ENCODE peak calls at places on chromosomes 3 and 15, in six cellular contexts. E is IMR-90; D is CD8-positive, alpha-beta T cell; T is neuronal stem cell; L is A549; R is gastrocnemius medialis. Q is an unnamed sample.

GRCh38 chr3:185393055-185393454 is 30.1 kb downstream of the MAP3K13 start:
- DNase-seq in D (no peak), T (no peak), L (no peak), R (no peak), E (no peak), Q (no peak)

GRCh38 chr3:188133219-188133618 is 20.7 kb upstream of the LPP start:
- DNase-seq in E (peak; percentile 67), T (no peak), R (no peak), D (no peak), L (no peak), Q (no peak)

GRCh38 chr3:188489639-188490405 is 335.9 kb downstream of the LPP start:
- DNase-seq in L (no peak), R (no peak), T (no peak), D (no peak), E (peak; percentile 90), Q (no peak)

GRCh38 chr3:127820871-127821853 is 1.2 kb downstream of the MGLL start:
- DNase-seq in R (no peak), E (peak; percentile 56), T (no peak), L (no peak), D (no peak), Q (no peak)

GRCh38 chr3:157769378-157769777 is 266.2 kb upstream of the VEPH1 start:
- DNase-seq in L (no peak), T (no peak), D (no peak), E (no peak), R (no peak), Q (no peak)

GRCh38 chr3:170480111-170480510 is 61.4 kb downstream of the CLDN11 start:
- DNase-seq in R (no peak), L (no peak), T (no peak), E (no peak), D (no peak), Q (no peak)

GRCh38 chr15:60575995-60576394 is 97.1 kb upstream of the ICE2 start:
- DNase-seq in E (peak; percentile 58), T (no peak), L (peak; percentile 30), D (no peak), R (no peak), Q (no peak)

GRCh38 chr3:178100881-178101280 is 435.4 kb upstream of the KCNMB2 start:
- DNase-seq in R (no peak), E (no peak), T (no peak), L (no peak), D (no peak), Q (no peak)

GRCh38 chr3:43294975-43295374 is 8.6 kb downstream of the SNRK start:
- DNase-seq in R (no peak), L (no peak), T (no peak), D (no peak), E (no peak), Q (no peak)

GRCh38 chr3:46895761-46896160 is 18.2 kb downstream of the PTH1R start:
- DNase-seq in L (no peak), E (no peak), T (no peak), R (no peak), D (no peak), Q (no peak)

GRCh38 chr15:70503073-70503745 is 260.1 kb downstream of the UACA start:
- DNase-seq in E (no peak), L (no peak), T (no peak), R (no peak), D (no peak), Q (no peak)

GRCh38 chr15:92848852-92849598 is 51.1 kb upstream of the CHD2 start:
- DNase-seq in R (no peak), E (peak; percentile 94), L (no peak), D (no peak), T (no peak), Q (no peak)

GRCh38 chr3:184656991-184657669 is 54.7 kb downstream of the MAGEF1 start:
- DNase-seq in L (no peak), D (no peak), R (no peak), T (no peak), E (peak; percentile 71), Q (no peak)

GRCh38 chr3:23440416-23441294 is 237.5 kb downstream of the UBE2E2 start:
- DNase-seq in E (no peak), D (no peak), R (no peak), L (no peak), T (no peak), Q (no peak)

GRCh38 chr15:42385980-42386695 is 26.8 kb downstream of the CAPN3 start:
- DNase-seq in D (no peak), L (no peak), R (peak; percentile 61), E (peak; percentile 6), T (no peak), Q (no peak)

GRCh38 chr15:95887666-95888480 is 442.6 kb upstream of the NR2F2 start:
- DNase-seq in L (no peak), R (no peak), E (peak; percentile 20), D (no peak), T (no peak), Q (no peak)

GRCh38 chr15:90043611-90044010 is 42.5 kb downstream of the ZNF710 start:
- DNase-seq in E (no peak), D (no peak), R (no peak), L (no peak), T (no peak), Q (no peak)

GRCh38 chr3:116939550-116939949 is 230.0 kb downstream of the TUSC7 start:
- DNase-seq in E (no peak), L (no peak), R (no peak), D (no peak), T (no peak), Q (no peak)

GRCh38 chr3:174397848-174398247 is 461.3 kb upstream of the NAALADL2 start:
- DNase-seq in D (no peak), T (no peak), L (peak; percentile 10), E (peak; percentile 50), R (no peak), Q (peak; percentile 22)

GRCh38 chr3:13598201-13598600 is 49.3 kb downstream of the FBLN2 start:
- DNase-seq in R (no peak), T (no peak), E (no peak), L (no peak), D (no peak), Q (no peak)

GRCh38 chr3:10192953-10193691 is 28.4 kb downstream of the IRAK2 start:
- DNase-seq in L (peak; percentile 82), D (peak; percentile 16), E (peak; percentile 96), R (peak; percentile 41), T (no peak), Q (no peak)

GRCh38 chr15:62781081-62781497 is 261.5 kb upstream of the TPM1 start:
- DNase-seq in T (no peak), R (no peak), L (no peak), E (no peak), D (no peak), Q (no peak)

GRCh38 chr3:74643636-74644035 is 29.2 kb upstream of the CNTN3 start:
- DNase-seq in E (peak; percentile 65), R (peak; percentile 71), D (no peak), L (no peak), T (no peak), Q (no peak)

GRCh38 chr15:98433302-98433701 is 215.0 kb upstream of the IGF1R start:
- DNase-seq in L (no peak), E (no peak), D (no peak), R (no peak), T (no peak), Q (no peak)

GRCh38 chr15:88625943-88626741 is 5.0 kb downstream of the AEN start:
- DNase-seq in R (no peak), L (no peak), D (no peak), T (no peak), E (no peak), Q (no peak)

GRCh38 chr15:80070840-80071239 is 11.4 kb downstream of the ZFAND6 start:
- DNase-seq in D (no peak), R (no peak), L (peak; percentile 31), T (no peak), E (peak; percentile 58), Q (no peak)

GRCh38 chr15:80068578-80068977 is 9.1 kb downstream of the ZFAND6 start:
- DNase-seq in L (no peak), R (no peak), E (peak; percentile 54), T (no peak), D (no peak), Q (no peak)

GRCh38 chr15:80072285-80072684 is 12.8 kb downstream of the ZFAND6 start:
- DNase-seq in T (peak; percentile 68), D (no peak), L (peak; percentile 93), E (peak; percentile 91), R (no peak), Q (peak; percentile 87)

GRCh38 chr15:80073197-80073596 is 13.7 kb downstream of the ZFAND6 start:
- DNase-seq in L (no peak), D (no peak), R (no peak), T (no peak), E (no peak), Q (no peak)

DNA sequence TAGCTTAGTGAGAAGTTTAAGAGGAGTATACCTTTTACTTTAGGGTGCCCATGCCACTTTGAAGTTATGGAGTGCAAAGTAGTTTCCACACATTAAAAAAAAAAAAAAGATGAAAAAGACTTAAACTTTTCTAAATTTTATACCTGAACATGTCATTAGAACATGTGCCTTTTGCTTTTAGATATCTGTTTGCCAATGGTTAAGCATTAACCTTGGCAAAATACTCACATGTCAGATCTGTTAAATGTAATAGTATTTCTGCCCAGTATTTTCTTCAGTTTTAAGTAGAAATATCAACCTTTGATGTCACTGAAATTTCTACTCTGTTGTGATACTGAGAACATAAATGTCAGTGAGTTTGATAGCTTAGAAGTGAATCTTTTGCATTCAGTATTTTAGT is 12.2 kb downstream of the ZFAND6 start:
- DNase-seq in R (no peak), L (no peak), D (no peak), T (no peak), E (no peak), Q (no peak)
- H3K4me3 ChIP-seq in R (no peak overlapping the region), L (peak overlapping the region; percentile 32), D (peak overlapping the region; percentile 32), T (no peak overlapping the region), E (no peak overlapping the region), Q (peak overlapping the region; percentile 61)

GRCh38 chr3:113214917-113215595 is 3.7 kb downstream of the BOC start:
- DNase-seq in D (no peak), R (no peak), L (no peak), E (peak; percentile 73), T (no peak), Q (no peak)
- H3K4me3 ChIP-seq in D (no peak overlapping the region), R (no peak overlapping the region), L (no peak overlapping the region), E (no peak overlapping the region), T (no peak overlapping the region), Q (no peak overlapping the region)

GRCh38 chr3:54857343-54857742 is 70.5 kb downstream of the LRTM1 start:
- DNase-seq in R (no peak), T (no peak), D (no peak), L (no peak), E (no peak), Q (no peak)
- H3K4me3 ChIP-seq in R (no peak overlapping the region), T (no peak overlapping the region), D (no peak overlapping the region), L (no peak overlapping the region), E (no peak overlapping the region), Q (no peak overlapping the region)

DNA sequence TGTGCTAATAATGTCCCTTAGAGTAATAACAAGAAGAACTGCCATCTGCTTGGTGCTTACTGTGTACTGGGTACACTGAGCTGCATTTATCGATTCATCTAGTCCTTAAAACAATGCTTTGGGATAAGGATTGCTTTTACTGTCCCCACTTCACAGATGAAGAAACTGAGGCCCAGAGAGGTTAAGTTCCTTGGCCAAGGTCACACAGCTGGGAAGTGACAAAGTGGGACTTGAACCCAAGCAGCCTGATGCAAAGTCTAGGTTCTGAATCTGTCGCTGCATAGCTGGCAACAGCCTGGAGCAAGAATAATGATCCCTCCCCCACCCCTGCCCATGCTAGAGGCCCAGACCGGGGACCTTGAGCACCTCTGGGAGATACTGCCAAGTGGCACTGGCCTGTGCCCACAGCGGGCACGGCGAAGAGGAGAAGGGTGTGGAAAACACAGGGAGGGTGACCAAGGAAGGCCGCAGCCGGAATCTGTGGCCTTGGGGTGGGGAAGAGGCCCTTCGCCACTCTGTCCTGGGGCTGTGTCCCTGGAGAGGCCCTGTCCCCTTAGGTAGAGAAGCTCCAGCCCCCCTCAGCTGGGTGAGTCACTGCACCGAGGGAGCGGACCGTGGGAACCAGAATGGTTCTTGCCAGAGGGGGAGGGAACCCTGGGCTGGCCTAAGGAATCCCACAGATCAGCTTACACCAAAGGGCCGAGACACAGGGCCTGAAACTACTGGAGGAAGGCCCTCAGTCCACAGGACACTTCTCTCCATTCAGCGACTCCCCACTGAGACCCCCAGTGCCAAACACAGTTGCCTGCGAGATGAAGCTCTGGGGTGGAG is 3.5 kb downstream of the PLXND1 start:
- DNase-seq in T (no peak), E (peak; percentile 95), D (no peak), L (peak; percentile 81), R (peak; percentile 52), Q (no peak)
- H3K4me3 ChIP-seq in T (no peak overlapping the region), E (peak overlapping the region; percentile 14), D (no peak overlapping the region), L (peak overlapping the region; percentile 89), R (peak overlapping the region; percentile 56), Q (no peak overlapping the region)